ENCODE peak calls at places on chromosome 21, in four cellular contexts. Q is ovary; S is CD4-positive, CD25-positive, alpha-beta regulatory T cell; B is endodermal cell. E is an unnamed sample. For H3K36me3, the result is how much of the 10 kb centered on the place peaks cover.

GRCh38 chr21:36111238-36111637 is 23.6 kb upstream of the CBR3 start:
- DNase-seq in Q (no peak), S (no peak), B (no peak), E (no peak)

GRCh38 chr21:40819262-40819661 is 27.7 kb downstream of the DSCAM start:
- DNase-seq in Q (no peak), S (no peak), B (no peak), E (no peak)

GRCh38 chr21:40146201-40146890 is 279.1 kb downstream of the PCP4 start:
- DNase-seq in Q (no peak), S (no peak), B (no peak), E (no peak)

GRCh38 chr21:36166705-36167104 is 10.1 kb downstream of the DOP1B start:
- DNase-seq in Q (no peak), S (no peak), B (peak), E (no peak)

GRCh38 chr21:17802568-17802967 is 16.6 kb downstream of the C21orf91 start:
- DNase-seq in Q (no peak), S (no peak), B (no peak), E (no peak)

GRCh38 chr21:43984905-43985689 is 27.0 kb upstream of the TRAPPC10 start:
- DNase-seq in Q (no peak), S (no peak), B (no peak), E (no peak)

GRCh38 chr21:44920694-44921604 is at the start of gene ITGB2:
- DNase-seq in Q (no peak), S (peak), B (peak), E (no peak)

GRCh38 chr21:44987886-44988606 is 48.2 kb downstream of the SLX9 start:
- DNase-seq in Q (peak), S (no peak), B (no peak), E (no peak)

GRCh38 chr21:38645282-38645681 is 147.0 kb upstream of the ERG start:
- DNase-seq in Q (no peak), S (no peak), B (no peak), E (no peak)

GRCh38 chr21:43989401-43989800 is 22.7 kb upstream of the TRAPPC10 start:
- DNase-seq in Q (no peak), S (no peak), B (no peak), E (no peak)

GRCh38 chr21:33964706-33965325 is 49.2 kb upstream of the ATP5PO start:
- DNase-seq in Q (no peak), S (no peak), B (no peak), E (no peak)

DNA sequence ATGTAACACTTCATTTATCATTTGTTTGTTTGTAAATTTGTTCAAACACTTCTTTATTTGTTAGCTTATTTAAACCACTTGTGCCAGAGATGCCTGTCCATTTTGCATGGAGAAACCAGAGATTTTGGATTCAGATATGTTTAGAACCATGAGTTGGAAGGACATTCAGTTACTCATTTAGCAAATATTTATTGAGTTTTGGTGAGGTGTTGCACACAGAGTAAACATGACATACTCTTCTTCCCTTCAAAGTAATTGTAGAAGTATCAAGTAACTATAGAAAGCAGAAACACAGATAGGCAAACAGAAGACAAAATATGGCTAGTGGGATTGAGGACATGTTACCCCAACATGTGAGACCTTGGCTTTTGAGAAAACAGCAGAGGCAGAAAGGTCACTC is 136.8 kb upstream of the USP25 start:
- DNase-seq in Q (no peak), S (no peak), B (no peak), E (no peak)
- H3K27ac ChIP-seq in Q (no peak), S (no peak), B (no peak), E (no peak)

DNA sequence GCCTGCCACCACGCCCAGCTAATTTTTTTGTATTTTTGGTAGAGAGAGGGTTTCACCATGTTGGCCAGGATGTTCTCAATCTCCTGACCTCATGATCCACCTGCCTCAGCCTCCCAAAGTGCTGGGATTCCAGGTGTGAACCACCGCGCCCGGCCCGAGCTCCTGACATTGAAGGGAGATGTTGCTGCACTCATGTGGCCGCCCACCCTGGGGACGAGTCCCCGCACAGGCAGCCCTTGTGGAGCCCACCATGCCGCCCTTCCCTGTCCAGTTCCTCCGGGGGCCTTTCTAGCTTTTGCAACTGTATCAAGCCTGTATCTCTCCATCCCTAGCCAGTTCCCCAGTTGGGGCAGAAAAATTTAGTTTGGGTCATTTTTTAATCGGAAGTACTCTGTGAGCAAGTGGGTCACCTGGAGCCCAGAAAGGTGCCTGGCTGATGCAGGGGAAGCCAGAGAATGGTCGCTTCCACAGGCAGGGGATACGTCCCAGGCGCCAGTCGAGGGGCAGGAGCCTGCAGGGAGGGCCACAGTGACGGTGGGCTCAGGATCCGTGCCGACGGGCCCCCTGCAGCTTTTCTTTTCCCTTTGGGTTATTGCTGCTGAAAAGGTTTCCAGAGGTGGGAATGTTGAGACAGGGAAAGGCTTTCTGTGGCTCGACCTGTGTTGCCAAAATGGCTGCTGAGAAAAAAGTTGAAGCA is 20.4 kb downstream of the PCNT start:
- DNase-seq in Q (no peak), S (no peak), B (no peak), E (no peak)
- H3K36me3 ChIP-seq in Q (under half), S (under half), B (half or more), E (under half)

GRCh38 chr21:16040601-16041000 is 310.8 kb downstream of the USP25 start:
- DNase-seq in Q (no peak), S (no peak), B (no peak), E (no peak)
- H3K27ac ChIP-seq in Q (no peak), S (no peak), B (no peak), E (no peak)

GRCh38 chr21:46351476-46352155 is 27.7 kb downstream of the PCNT start:
- DNase-seq in Q (no peak), S (no peak), B (no peak), E (no peak)
- H3K36me3 ChIP-seq in Q (under half), S (half or more), B (half or more), E (half or more)

GRCh38 chr21:42527127-42527488 is 13.5 kb downstream of the SLC37A1 start:
- DNase-seq in Q (no peak), S (no peak), B (peak), E (no peak)
- H3K27ac ChIP-seq in Q (no peak), S (peak), B (no peak), E (no peak)

DNA sequence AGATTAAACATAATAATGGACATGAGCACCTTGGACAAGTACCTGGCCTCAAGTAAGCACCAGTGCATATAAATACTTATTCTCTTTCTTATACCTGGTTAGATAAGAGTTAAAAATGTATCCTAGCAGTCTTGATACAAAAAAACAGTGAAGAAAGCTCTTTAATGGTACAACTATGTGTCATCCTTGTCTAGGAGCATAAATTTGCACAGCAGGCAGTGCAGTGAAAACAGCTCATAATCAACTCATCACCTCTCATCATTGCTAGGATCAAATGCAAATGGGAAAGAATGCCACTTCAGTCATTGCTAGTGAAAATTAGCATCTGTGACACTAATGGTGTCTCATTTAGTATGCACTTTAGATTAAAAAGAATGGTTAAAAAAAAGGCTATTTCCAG is 7.6 kb downstream of the SAMSN1 start:
- DNase-seq in Q (no peak), S (no peak), B (no peak), E (no peak)
- H3K36me3 ChIP-seq in Q (under half), S (under half), B (under half), E (under half)

DNA sequence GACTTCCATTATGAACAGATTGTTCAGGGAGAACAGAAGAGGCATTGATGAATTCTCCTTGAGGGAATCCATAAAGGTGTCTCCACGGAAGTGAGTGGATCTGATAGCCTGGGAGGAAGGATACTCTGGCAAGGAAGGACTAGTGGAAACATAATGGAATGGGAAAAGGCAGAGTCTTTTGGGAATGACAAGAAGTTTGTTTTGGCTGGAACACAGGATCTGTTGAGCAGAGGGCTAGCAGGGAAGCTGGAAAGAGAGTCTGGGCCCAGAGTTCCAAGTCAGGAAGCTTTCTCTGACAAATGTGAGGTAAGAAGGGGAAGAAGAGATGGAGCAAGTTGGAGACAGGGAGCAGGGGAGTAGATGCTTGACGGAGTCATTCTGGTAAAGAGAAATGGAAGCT is 8.1 kb downstream of the ADAMTS5 start:
- DNase-seq in Q (no peak), S (no peak), B (no peak), E (no peak)
- H3K27ac ChIP-seq in Q (no peak), S (no peak), B (no peak), E (no peak)

GRCh38 chr21:31945116-31945515 is 72.3 kb downstream of the HUNK start:
- DNase-seq in Q (no peak), S (no peak), B (no peak), E (no peak)

GRCh38 chr21:31943586-31943985 is 70.8 kb downstream of the HUNK start:
- DNase-seq in Q (no peak), S (no peak), B (no peak), E (no peak)

GRCh38 chr21:31945576-31945975 is 72.8 kb downstream of the HUNK start:
- DNase-seq in Q (no peak), S (no peak), B (no peak), E (no peak)

GRCh38 chr21:31948681-31949080 is 75.9 kb downstream of the HUNK start:
- DNase-seq in Q (no peak), S (no peak), B (no peak), E (no peak)

DNA sequence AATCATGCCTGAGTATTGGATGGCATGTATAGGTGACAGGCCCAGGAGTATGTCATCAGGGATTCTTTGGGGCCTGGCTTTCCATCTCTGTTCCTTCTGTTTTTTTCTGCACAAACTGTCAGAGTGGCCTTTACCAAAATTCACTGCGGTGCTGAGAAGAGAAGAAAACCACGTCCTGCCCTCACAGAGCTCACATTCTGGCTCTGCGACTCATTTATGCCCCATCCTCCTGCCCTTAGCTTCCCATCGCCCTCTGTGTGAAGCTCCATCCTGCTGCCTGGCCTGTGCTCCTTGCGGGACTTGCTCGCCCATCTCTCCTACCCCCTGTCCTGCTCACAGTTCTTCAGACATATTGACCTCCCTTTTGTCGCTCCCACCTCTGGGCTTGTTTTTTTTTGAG is 73.4 kb downstream of the HUNK start:
- DNase-seq in Q (no peak), S (no peak), B (no peak), E (no peak)
- H3K36me3 ChIP-seq in Q (under half), S (under half), B (under half), E (under half)

E was measured in iPS DF 6.9.